ENCODE peak calls at places on chromosomes 13 and 19, in six cellular contexts. One of them, this sample, is unnamed.
A peak's percentile ranks its signal among the peaks of the same experiment; 100 is the strongest.

GRCh38 chr19:7067716-7068115 is 1.8 kb upstream of the ZNF557 start:
- DNase-seq in GM23338: no peak
- DNase-seq in hepatocyte: no peak
- DNase-seq in neural progenitor cell: no peak
- DNase-seq in fibroblast of lung: peak; percentile 55
- DNase-seq in IMR-90: peak; percentile 49
- DNase-seq in this sample: no peak

GRCh38 chr13:111329641-111330040 is 9.2 kb downstream of the TEX29 start:
- DNase-seq in GM23338: no peak
- DNase-seq in hepatocyte: no peak
- DNase-seq in neural progenitor cell: no peak
- DNase-seq in fibroblast of lung: no peak
- DNase-seq in IMR-90: no peak
- DNase-seq in this sample: no peak

GRCh38 chr13:111365149-111366005 is 44.9 kb downstream of the TEX29 start:
- DNase-seq in GM23338: no peak
- DNase-seq in hepatocyte: no peak
- DNase-seq in neural progenitor cell: no peak
- DNase-seq in fibroblast of lung: no peak
- DNase-seq in IMR-90: no peak
- DNase-seq in this sample: no peak

GRCh38 chr19:16118489-16119033 is 6.9 kb downstream of the RAB8A start:
- DNase-seq in GM23338: no peak
- DNase-seq in hepatocyte: no peak
- DNase-seq in neural progenitor cell: no peak
- DNase-seq in fibroblast of lung: no peak
- DNase-seq in IMR-90: no peak
- DNase-seq in this sample: no peak

GRCh38 chr13:60335531-60335930 is 61.5 kb upstream of the TDRD3 start:
- DNase-seq in GM23338: peak; percentile 55
- DNase-seq in hepatocyte: no peak
- DNase-seq in neural progenitor cell: peak; percentile 10
- DNase-seq in fibroblast of lung: peak; percentile 20
- DNase-seq in IMR-90: peak; percentile 22
- DNase-seq in this sample: no peak

GRCh38 chr19:42069619-42070293 is at the start of gene GRIK5:
- DNase-seq in GM23338: peak; percentile 66
- DNase-seq in hepatocyte: peak; percentile 35
- DNase-seq in neural progenitor cell: peak; percentile 65
- DNase-seq in fibroblast of lung: no peak
- DNase-seq in IMR-90: no peak
- DNase-seq in this sample: no peak

GRCh38 chr19:43674630-43674982 is 4.6 kb upstream of the PLAUR start:
- DNase-seq in GM23338: no peak
- DNase-seq in hepatocyte: no peak
- DNase-seq in neural progenitor cell: no peak
- DNase-seq in fibroblast of lung: peak; percentile 20
- DNase-seq in IMR-90: peak; percentile 49
- DNase-seq in this sample: peak; percentile 64

GRCh38 chr19:6362024-6362344 is 653 bp downstream of the CLPP start:
- DNase-seq in GM23338: no peak
- DNase-seq in hepatocyte: no peak
- DNase-seq in neural progenitor cell: no peak
- DNase-seq in fibroblast of lung: peak; percentile 11
- DNase-seq in IMR-90: no peak
- DNase-seq in this sample: no peak

GRCh38 chr13:99377641-99378040 is 70.4 kb upstream of the GPR183 start:
- DNase-seq in GM23338: no peak
- DNase-seq in hepatocyte: no peak
- DNase-seq in neural progenitor cell: no peak
- DNase-seq in fibroblast of lung: no peak
- DNase-seq in IMR-90: no peak
- DNase-seq in this sample: no peak

GRCh38 chr19:8578642-8579265 is 1.5 kb upstream of the MYO1F start:
- DNase-seq in GM23338: peak; percentile 94
- DNase-seq in hepatocyte: peak; percentile 87
- DNase-seq in neural progenitor cell: peak; percentile 85
- DNase-seq in fibroblast of lung: peak; percentile 41
- DNase-seq in IMR-90: peak; percentile 53
- DNase-seq in this sample: peak; percentile 37

GRCh38 chr19:40416918-40417713 is 3.9 kb upstream of the PRX start:
- DNase-seq in GM23338: no peak
- DNase-seq in hepatocyte: no peak
- DNase-seq in neural progenitor cell: no peak
- DNase-seq in fibroblast of lung: no peak
- DNase-seq in IMR-90: peak; percentile 35
- DNase-seq in this sample: peak; percentile 55

GRCh38 chr13:113552786-113553540 is 31.6 kb upstream of the TFDP1 start:
- DNase-seq in GM23338: no peak
- DNase-seq in hepatocyte: no peak
- DNase-seq in neural progenitor cell: no peak
- DNase-seq in fibroblast of lung: no peak
- DNase-seq in IMR-90: no peak
- DNase-seq in this sample: no peak

GRCh38 chr19:52691215-52691610 is 43.6 kb downstream of the ZNF611 start:
- DNase-seq in GM23338: peak; percentile 22
- DNase-seq in hepatocyte: no peak
- DNase-seq in neural progenitor cell: peak; percentile 13
- DNase-seq in fibroblast of lung: no peak
- DNase-seq in IMR-90: no peak
- DNase-seq in this sample: no peak

GRCh38 chr19:2479556-2480194 is 3.7 kb downstream of the GADD45B start:
- DNase-seq in GM23338: no peak
- DNase-seq in hepatocyte: no peak
- DNase-seq in neural progenitor cell: no peak
- DNase-seq in fibroblast of lung: no peak
- DNase-seq in IMR-90: no peak
- DNase-seq in this sample: no peak

GRCh38 chr13:41059466-41059865 is 1.8 kb upstream of the WBP4 start:
- DNase-seq in GM23338: peak; percentile 27
- DNase-seq in hepatocyte: no peak
- DNase-seq in neural progenitor cell: no peak
- DNase-seq in fibroblast of lung: peak; percentile 18
- DNase-seq in IMR-90: peak; percentile 11
- DNase-seq in this sample: peak; percentile 16

GRCh38 chr13:37884026-37884425 is 14.5 kb upstream of the TRPC4 start:
- DNase-seq in GM23338: no peak
- DNase-seq in hepatocyte: no peak
- DNase-seq in neural progenitor cell: no peak
- DNase-seq in fibroblast of lung: no peak
- DNase-seq in IMR-90: no peak
- DNase-seq in this sample: no peak

GRCh38 chr19:45172173-45172572 is 5.9 kb downstream of the TRAPPC6A start:
- DNase-seq in GM23338: no peak
- DNase-seq in hepatocyte: no peak
- DNase-seq in neural progenitor cell: no peak
- DNase-seq in fibroblast of lung: no peak
- DNase-seq in IMR-90: no peak
- DNase-seq in this sample: no peak

GRCh38 chr13:96678801-96679200 is 315.5 kb downstream of the OXGR1 start:
- DNase-seq in GM23338: no peak
- DNase-seq in hepatocyte: no peak
- DNase-seq in neural progenitor cell: no peak
- DNase-seq in fibroblast of lung: no peak
- DNase-seq in IMR-90: no peak
- DNase-seq in this sample: no peak

GRCh38 chr19:49546825-49547565 is 19.2 kb downstream of the RCN3 start:
- DNase-seq in GM23338: peak; percentile 98
- DNase-seq in hepatocyte: peak; percentile 95
- DNase-seq in neural progenitor cell: peak; percentile 95
- DNase-seq in fibroblast of lung: peak; percentile 79
- DNase-seq in IMR-90: peak; percentile 89
- DNase-seq in this sample: peak; percentile 72

GRCh38 chr19:5470264-5470671 is 15.1 kb downstream of the ZNRF4 start:
- DNase-seq in GM23338: no peak
- DNase-seq in hepatocyte: peak; percentile 57
- DNase-seq in neural progenitor cell: no peak
- DNase-seq in fibroblast of lung: no peak
- DNase-seq in IMR-90: no peak
- DNase-seq in this sample: peak; percentile 29

GRCh38 chr13:114249062-114249461 is 14.4 kb downstream of the CDC16 start:
- DNase-seq in GM23338: no peak
- DNase-seq in hepatocyte: no peak
- DNase-seq in neural progenitor cell: no peak
- DNase-seq in fibroblast of lung: no peak
- DNase-seq in IMR-90: no peak
- DNase-seq in this sample: no peak

GRCh38 chr19:2136796-2137195 is 14.6 kb downstream of the AP3D1 start:
- DNase-seq in GM23338: no peak
- DNase-seq in hepatocyte: no peak
- DNase-seq in neural progenitor cell: no peak
- DNase-seq in fibroblast of lung: no peak
- DNase-seq in IMR-90: no peak
- DNase-seq in this sample: no peak

GRCh38 chr19:32240316-32240715 is 105.1 kb upstream of the ZNF507 start:
- DNase-seq in GM23338: no peak
- DNase-seq in hepatocyte: no peak
- DNase-seq in neural progenitor cell: no peak
- DNase-seq in fibroblast of lung: no peak
- DNase-seq in IMR-90: no peak
- DNase-seq in this sample: no peak

GRCh38 chr19:21482863-21483276 is 22.5 kb upstream of the ZNF429 start:
- DNase-seq in GM23338: peak; percentile 83
- DNase-seq in hepatocyte: peak; percentile 23
- DNase-seq in neural progenitor cell: peak; percentile 26
- DNase-seq in fibroblast of lung: peak; percentile 24
- DNase-seq in IMR-90: no peak
- DNase-seq in this sample: no peak

GRCh38 chr13:104006625-104007061 is 940.4 kb upstream of the SLC10A2 start:
- DNase-seq in GM23338: no peak
- DNase-seq in hepatocyte: no peak
- DNase-seq in neural progenitor cell: no peak
- DNase-seq in fibroblast of lung: peak; percentile 90
- DNase-seq in IMR-90: peak; percentile 50
- DNase-seq in this sample: no peak

GRCh38 chr13:100836696-100837095 is 162.1 kb upstream of the TMTC4 start:
- DNase-seq in GM23338: no peak
- DNase-seq in hepatocyte: no peak
- DNase-seq in neural progenitor cell: no peak
- DNase-seq in fibroblast of lung: peak; percentile 45
- DNase-seq in IMR-90: no peak
- DNase-seq in this sample: peak; percentile 4

GRCh38 chr13:109804654-109805053 is 18.3 kb upstream of the IRS2 start:
- DNase-seq in GM23338: no peak
- DNase-seq in hepatocyte: no peak
- DNase-seq in neural progenitor cell: no peak
- DNase-seq in fibroblast of lung: no peak
- DNase-seq in IMR-90: no peak
- DNase-seq in this sample: no peak

GRCh38 chr19:17302391-17303166 is 646 bp downstream of the ABHD8 start:
- DNase-seq in GM23338: peak; percentile 72
- DNase-seq in hepatocyte: no peak
- DNase-seq in neural progenitor cell: peak; percentile 42
- DNase-seq in fibroblast of lung: no peak
- DNase-seq in IMR-90: no peak
- DNase-seq in this sample: no peak

GRCh38 chr19:50654882-50655281 is 5.6 kb downstream of the C19orf81 start:
- DNase-seq in GM23338: no peak
- DNase-seq in hepatocyte: peak; percentile 52
- DNase-seq in neural progenitor cell: no peak
- DNase-seq in fibroblast of lung: no peak
- DNase-seq in IMR-90: no peak
- DNase-seq in this sample: no peak

GRCh38 chr13:26785845-26786630 is 25.5 kb upstream of the GPR12 start:
- DNase-seq in GM23338: peak; percentile 79
- DNase-seq in hepatocyte: no peak
- DNase-seq in neural progenitor cell: peak; percentile 30
- DNase-seq in fibroblast of lung: no peak
- DNase-seq in IMR-90: no peak
- DNase-seq in this sample: peak; percentile 3

GRCh38 chr13:73754727-73755292 is 379.4 kb downstream of the KLF12 start:
- DNase-seq in GM23338: peak; percentile 81
- DNase-seq in hepatocyte: peak; percentile 81
- DNase-seq in neural progenitor cell: peak; percentile 64
- DNase-seq in fibroblast of lung: peak; percentile 56
- DNase-seq in IMR-90: peak; percentile 70
- DNase-seq in this sample: peak; percentile 50

GRCh38 chr13:72820156-72820897 is 38.4 kb downstream of the PIBF1 start:
- DNase-seq in GM23338: peak; percentile 22
- DNase-seq in hepatocyte: peak; percentile 25
- DNase-seq in neural progenitor cell: no peak
- DNase-seq in fibroblast of lung: peak; percentile 95
- DNase-seq in IMR-90: peak; percentile 76
- DNase-seq in this sample: peak; percentile 3

GRCh38 chr19:55626350-55626749 is 2.0 kb upstream of the ZNF784 start:
- DNase-seq in GM23338: no peak
- DNase-seq in hepatocyte: no peak
- DNase-seq in neural progenitor cell: no peak
- DNase-seq in fibroblast of lung: no peak
- DNase-seq in IMR-90: no peak
- DNase-seq in this sample: no peak

GRCh38 chr13:86446311-86446710 is 647.1 kb upstream of the SLITRK6 start:
- DNase-seq in GM23338: peak; percentile 39
- DNase-seq in hepatocyte: no peak
- DNase-seq in neural progenitor cell: peak; percentile 33
- DNase-seq in fibroblast of lung: peak; percentile 91
- DNase-seq in IMR-90: peak; percentile 13
- DNase-seq in this sample: no peak
- H2AFZ ChIP-seq in GM23338: no peak overlapping the region
- H2AFZ ChIP-seq in hepatocyte: no peak overlapping the region
- H2AFZ ChIP-seq in neural progenitor cell: no peak overlapping the region
- H2AFZ ChIP-seq in fibroblast of lung: no peak overlapping the region
- H2AFZ ChIP-seq in IMR-90: no peak overlapping the region
- H2AFZ ChIP-seq in this sample: no peak overlapping the region

DNA sequence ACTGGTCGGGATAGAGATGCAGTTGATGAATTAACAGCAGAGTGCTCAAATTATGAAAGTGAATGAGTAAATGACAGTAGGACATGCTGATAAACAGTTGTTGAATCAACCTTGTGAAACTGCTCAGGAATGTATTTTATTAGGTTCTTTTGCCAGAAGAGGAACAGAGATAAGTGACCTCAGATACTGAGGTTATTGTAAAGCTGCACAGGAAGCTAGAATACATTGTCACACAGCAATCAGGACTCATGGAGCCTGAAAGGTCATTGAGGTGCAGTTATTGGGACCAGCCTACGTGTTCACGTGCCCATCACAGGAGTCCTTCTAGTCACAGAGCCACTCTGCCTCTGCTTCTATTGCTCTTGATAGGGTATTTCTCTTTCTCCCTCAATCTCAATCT is 47.5 kb upstream of the MED4 start:
- DNase-seq in GM23338: no peak
- DNase-seq in hepatocyte: no peak
- DNase-seq in neural progenitor cell: no peak
- DNase-seq in fibroblast of lung: no peak
- DNase-seq in IMR-90: no peak
- DNase-seq in this sample: no peak
- H3K4me3 ChIP-seq in GM23338: no peak overlapping the region
- H3K4me3 ChIP-seq in hepatocyte: no peak overlapping the region
- H3K4me3 ChIP-seq in neural progenitor cell: no peak overlapping the region
- H3K4me3 ChIP-seq in fibroblast of lung: no peak overlapping the region
- H3K4me3 ChIP-seq in IMR-90: no peak overlapping the region
- H3K4me3 ChIP-seq in this sample: no peak overlapping the region

GRCh38 chr13:45851171-45851889 is at the start of gene SIAH3:
- DNase-seq in GM23338: peak; percentile 68
- DNase-seq in hepatocyte: peak; percentile 14
- DNase-seq in neural progenitor cell: peak; percentile 34
- DNase-seq in fibroblast of lung: peak; percentile 40
- DNase-seq in IMR-90: no peak
- DNase-seq in this sample: peak; percentile 71
- H2AFZ ChIP-seq in GM23338: peak within 1 kb of the TSS; percentile 100
- H2AFZ ChIP-seq in hepatocyte: peak within 1 kb of the TSS; percentile 47
- H2AFZ ChIP-seq in neural progenitor cell: peak within 1 kb of the TSS; percentile 26
- H2AFZ ChIP-seq in fibroblast of lung: no peak within 1 kb of the TSS
- H2AFZ ChIP-seq in IMR-90: peak within 1 kb of the TSS; percentile 65
- H2AFZ ChIP-seq in this sample: peak within 1 kb of the TSS; percentile 15

GRCh38 chr19:39248806-39249205 is at the start of gene IFNL4:
- DNase-seq in GM23338: no peak
- DNase-seq in hepatocyte: no peak
- DNase-seq in neural progenitor cell: no peak
- DNase-seq in fibroblast of lung: no peak
- DNase-seq in IMR-90: no peak
- DNase-seq in this sample: no peak
- H3K4me3 ChIP-seq in GM23338: peak within 1 kb of the TSS; percentile 55
- H3K4me3 ChIP-seq in hepatocyte: no peak within 1 kb of the TSS
- H3K4me3 ChIP-seq in neural progenitor cell: peak within 1 kb of the TSS; percentile 27
- H3K4me3 ChIP-seq in fibroblast of lung: no peak within 1 kb of the TSS
- H3K4me3 ChIP-seq in IMR-90: no peak within 1 kb of the TSS
- H3K4me3 ChIP-seq in this sample: no peak within 1 kb of the TSS

This sample was measured in mammary epithelial cell.